ENCODE peak calls at places on chromosomes 16 and 17, in ten cellular contexts. One of them, this sample, is unnamed.

GRCh38 chr17:38453951-38454421 is 25.7 kb downstream of the ARHGAP23 start:
- DNase-seq in AG10803: peak; percentile 59
- DNase-seq in A673: peak; percentile 32
- DNase-seq in upper lobe of right lung: no peak
- DNase-seq in IMR-90: peak; percentile 38
- DNase-seq in OCI-LY7: no peak
- DNase-seq in AG04449: no peak
- DNase-seq in ascending aorta: no peak
- DNase-seq in colonic mucosa: no peak
- DNase-seq in fibroblast of pulmonary artery: peak; percentile 58
- DNase-seq in this sample: no peak

GRCh38 chr17:82492647-82493516 is 26.6 kb upstream of the FOXK2 start:
- DNase-seq in AG04449: no peak
- DNase-seq in IMR-90: peak; percentile 76
- DNase-seq in A673: no peak
- DNase-seq in colonic mucosa: no peak
- DNase-seq in OCI-LY7: no peak
- DNase-seq in ascending aorta: no peak
- DNase-seq in AG10803: peak; percentile 70
- DNase-seq in fibroblast of pulmonary artery: peak; percentile 34
- DNase-seq in upper lobe of right lung: no peak
- DNase-seq in this sample: peak; percentile 44

GRCh38 chr16:88349903-88350900 is 32.6 kb upstream of the ZNF469 start:
- DNase-seq in colonic mucosa: no peak
- DNase-seq in AG04449: no peak
- DNase-seq in ascending aorta: no peak
- DNase-seq in fibroblast of pulmonary artery: no peak
- DNase-seq in IMR-90: no peak
- DNase-seq in AG10803: no peak
- DNase-seq in A673: no peak
- DNase-seq in OCI-LY7: no peak
- DNase-seq in upper lobe of right lung: no peak
- DNase-seq in this sample: no peak

GRCh38 chr16:86121611-86122010 is 222.6 kb downstream of the IRF8 start:
- DNase-seq in fibroblast of pulmonary artery: no peak
- DNase-seq in ascending aorta: no peak
- DNase-seq in colonic mucosa: no peak
- DNase-seq in upper lobe of right lung: no peak
- DNase-seq in AG10803: no peak
- DNase-seq in IMR-90: no peak
- DNase-seq in OCI-LY7: no peak
- DNase-seq in A673: no peak
- DNase-seq in AG04449: no peak
- DNase-seq in this sample: no peak

GRCh38 chr17:45227101-45227591 is 5.5 kb downstream of the FMNL1 start:
- DNase-seq in AG10803: peak; percentile 17
- DNase-seq in AG04449: no peak
- DNase-seq in colonic mucosa: peak; percentile 40
- DNase-seq in IMR-90: no peak
- DNase-seq in OCI-LY7: peak; percentile 82
- DNase-seq in upper lobe of right lung: no peak
- DNase-seq in A673: no peak
- DNase-seq in fibroblast of pulmonary artery: no peak
- DNase-seq in ascending aorta: no peak
- DNase-seq in this sample: peak; percentile 27

GRCh38 chr17:82943339-82943738 is 103.5 kb upstream of the ZNF750 start:
- DNase-seq in OCI-LY7: no peak
- DNase-seq in AG10803: no peak
- DNase-seq in upper lobe of right lung: peak; percentile 40
- DNase-seq in A673: no peak
- DNase-seq in IMR-90: no peak
- DNase-seq in ascending aorta: no peak
- DNase-seq in fibroblast of pulmonary artery: no peak
- DNase-seq in AG04449: no peak
- DNase-seq in colonic mucosa: no peak
- DNase-seq in this sample: no peak

GRCh38 chr16:15055141-15056053 is 477 bp downstream of the NTAN1 start:
- DNase-seq in upper lobe of right lung: no peak
- DNase-seq in AG10803: peak; percentile 34
- DNase-seq in fibroblast of pulmonary artery: peak; percentile 39
- DNase-seq in AG04449: no peak
- DNase-seq in colonic mucosa: peak; percentile 60
- DNase-seq in IMR-90: peak; percentile 23
- DNase-seq in OCI-LY7: peak; percentile 86
- DNase-seq in ascending aorta: no peak
- DNase-seq in A673: no peak
- DNase-seq in this sample: peak; percentile 42

GRCh38 chr17:63222655-63223054 is 223.5 kb downstream of the CYB561 start:
- DNase-seq in AG10803: peak; percentile 3
- DNase-seq in ascending aorta: no peak
- DNase-seq in fibroblast of pulmonary artery: peak; percentile 25
- DNase-seq in colonic mucosa: no peak
- DNase-seq in A673: peak; percentile 7
- DNase-seq in IMR-90: peak; percentile 33
- DNase-seq in AG04449: no peak
- DNase-seq in OCI-LY7: no peak
- DNase-seq in upper lobe of right lung: no peak
- DNase-seq in this sample: peak; percentile 23

GRCh38 chr16:52816993-52817392 is 235.7 kb downstream of the CHD9NB start:
- DNase-seq in IMR-90: no peak
- DNase-seq in OCI-LY7: no peak
- DNase-seq in AG04449: no peak
- DNase-seq in A673: no peak
- DNase-seq in fibroblast of pulmonary artery: no peak
- DNase-seq in colonic mucosa: no peak
- DNase-seq in ascending aorta: no peak
- DNase-seq in AG10803: no peak
- DNase-seq in upper lobe of right lung: no peak
- DNase-seq in this sample: no peak

GRCh38 chr16:85928411-85928820 is 29.5 kb downstream of the IRF8 start:
- DNase-seq in AG04449: no peak
- DNase-seq in A673: no peak
- DNase-seq in fibroblast of pulmonary artery: peak; percentile 56
- DNase-seq in OCI-LY7: no peak
- DNase-seq in ascending aorta: peak; percentile 41
- DNase-seq in IMR-90: peak; percentile 10
- DNase-seq in colonic mucosa: no peak
- DNase-seq in upper lobe of right lung: no peak
- DNase-seq in AG10803: peak; percentile 52
- DNase-seq in this sample: peak; percentile 50

GRCh38 chr17:16363749-16364536 is 10.7 kb upstream of the CENPV start:
- DNase-seq in ascending aorta: no peak
- DNase-seq in fibroblast of pulmonary artery: peak; percentile 81
- DNase-seq in A673: peak; percentile 83
- DNase-seq in IMR-90: peak; percentile 69
- DNase-seq in AG04449: no peak
- DNase-seq in OCI-LY7: peak; percentile 87
- DNase-seq in colonic mucosa: peak; percentile 85
- DNase-seq in AG10803: peak; percentile 64
- DNase-seq in upper lobe of right lung: peak; percentile 74
- DNase-seq in this sample: peak; percentile 81

GRCh38 chr16:48536600-48537200 is 73.3 kb downstream of the N4BP1 start:
- DNase-seq in OCI-LY7: no peak
- DNase-seq in AG04449: no peak
- DNase-seq in IMR-90: no peak
- DNase-seq in ascending aorta: no peak
- DNase-seq in A673: no peak
- DNase-seq in fibroblast of pulmonary artery: peak; percentile 40
- DNase-seq in AG10803: peak; percentile 45
- DNase-seq in upper lobe of right lung: no peak
- DNase-seq in colonic mucosa: no peak
- DNase-seq in this sample: peak; percentile 47

GRCh38 chr16:48535831-48536599 is 74.0 kb downstream of the N4BP1 start:
- DNase-seq in AG04449: peak; percentile 41
- DNase-seq in upper lobe of right lung: peak; percentile 76
- DNase-seq in colonic mucosa: peak; percentile 53
- DNase-seq in AG10803: peak; percentile 91
- DNase-seq in fibroblast of pulmonary artery: peak; percentile 74
- DNase-seq in IMR-90: peak; percentile 31
- DNase-seq in A673: no peak
- DNase-seq in ascending aorta: no peak
- DNase-seq in OCI-LY7: no peak
- DNase-seq in this sample: peak; percentile 87

GRCh38 chr16:48535369-48535787 is 74.6 kb downstream of the N4BP1 start:
- DNase-seq in fibroblast of pulmonary artery: no peak
- DNase-seq in AG04449: no peak
- DNase-seq in ascending aorta: no peak
- DNase-seq in OCI-LY7: no peak
- DNase-seq in upper lobe of right lung: no peak
- DNase-seq in AG10803: no peak
- DNase-seq in A673: no peak
- DNase-seq in IMR-90: no peak
- DNase-seq in colonic mucosa: no peak
- DNase-seq in this sample: no peak

GRCh38 chr16:48533931-48534330 is 76.0 kb downstream of the N4BP1 start:
- DNase-seq in AG10803: no peak
- DNase-seq in fibroblast of pulmonary artery: no peak
- DNase-seq in upper lobe of right lung: no peak
- DNase-seq in colonic mucosa: no peak
- DNase-seq in AG04449: no peak
- DNase-seq in A673: no peak
- DNase-seq in OCI-LY7: no peak
- DNase-seq in IMR-90: no peak
- DNase-seq in ascending aorta: no peak
- DNase-seq in this sample: no peak

GRCh38 chr16:48534601-48535340 is 75.2 kb downstream of the N4BP1 start:
- DNase-seq in AG04449: no peak
- DNase-seq in fibroblast of pulmonary artery: no peak
- DNase-seq in colonic mucosa: no peak
- DNase-seq in ascending aorta: no peak
- DNase-seq in A673: no peak
- DNase-seq in upper lobe of right lung: no peak
- DNase-seq in AG10803: no peak
- DNase-seq in IMR-90: no peak
- DNase-seq in OCI-LY7: no peak
- DNase-seq in this sample: no peak
- TF ChIP-seq CTCF in AG04449: no peak
- TF ChIP-seq CTCF in fibroblast of pulmonary artery: no peak
- TF ChIP-seq CTCF in colonic mucosa: no peak
- TF ChIP-seq CTCF in ascending aorta: no peak
- TF ChIP-seq CTCF in A673: no peak
- TF ChIP-seq CTCF in upper lobe of right lung: no peak
- TF ChIP-seq CTCF in AG10803: no peak
- TF ChIP-seq CTCF in IMR-90: no peak
- TF ChIP-seq CTCF in OCI-LY7: no peak
- TF ChIP-seq CTCF in this sample: peak; percentile 15

DNA sequence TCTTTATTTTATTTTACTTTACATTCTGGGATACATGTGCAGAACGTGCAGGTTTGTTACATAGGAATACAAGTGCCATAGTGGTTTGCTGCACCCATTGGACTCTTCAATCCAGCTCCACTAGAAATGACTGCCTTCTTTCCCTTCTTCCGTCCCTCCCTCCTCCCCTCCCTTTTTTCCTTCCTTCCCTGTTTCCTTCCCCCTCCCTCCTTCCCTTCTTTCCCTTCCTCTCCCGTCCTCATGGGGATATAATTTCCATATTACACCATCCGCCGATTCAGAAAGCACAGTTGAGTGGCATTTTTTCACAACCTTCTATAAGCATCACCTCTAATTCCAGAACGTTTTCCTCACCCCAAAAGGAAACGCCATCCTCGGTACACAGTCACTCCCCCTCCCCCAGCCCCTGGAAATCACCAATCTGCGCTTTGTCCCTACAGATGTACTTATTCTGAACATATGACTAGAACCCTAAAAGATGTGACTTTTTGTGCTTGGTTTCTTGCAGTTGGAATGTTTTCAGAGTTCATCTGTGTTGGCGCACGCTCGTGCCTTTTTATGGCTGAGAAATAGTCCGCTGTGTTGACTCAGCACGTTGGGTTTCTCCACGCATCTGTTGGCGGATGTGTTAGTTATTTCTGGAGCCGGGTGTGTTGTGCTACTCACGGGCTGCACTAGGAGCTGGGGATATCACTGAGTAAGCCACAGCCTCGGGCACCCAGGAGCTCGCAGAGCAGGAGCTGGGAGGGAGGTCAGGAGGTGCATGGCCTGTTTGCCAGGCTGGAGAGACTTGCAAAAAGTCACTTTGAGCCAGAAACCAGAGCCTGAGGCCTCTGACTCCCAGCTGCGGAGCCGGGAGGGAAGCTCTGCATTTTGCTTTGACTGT is 336.4 kb downstream of the SEC14L1 start:
- DNase-seq in OCI-LY7: peak; percentile 70
- DNase-seq in fibroblast of pulmonary artery: peak; percentile 94
- DNase-seq in AG04449: peak; percentile 95
- DNase-seq in upper lobe of right lung: no peak
- DNase-seq in IMR-90: peak; percentile 98
- DNase-seq in A673: peak; percentile 43
- DNase-seq in AG10803: peak; percentile 99
- DNase-seq in colonic mucosa: peak; percentile 45
- DNase-seq in ascending aorta: peak; percentile 73
- DNase-seq in this sample: peak; percentile 97
- H3K4me3 ChIP-seq in OCI-LY7: peak overlapping the region; percentile 13
- H3K4me3 ChIP-seq in fibroblast of pulmonary artery: no peak overlapping the region
- H3K4me3 ChIP-seq in AG04449: peak overlapping the region; percentile 25
- H3K4me3 ChIP-seq in upper lobe of right lung: no peak overlapping the region
- H3K4me3 ChIP-seq in IMR-90: no peak overlapping the region
- H3K4me3 ChIP-seq in A673: no peak overlapping the region
- H3K4me3 ChIP-seq in AG10803: peak overlapping the region; percentile 18
- H3K4me3 ChIP-seq in colonic mucosa: no peak overlapping the region
- H3K4me3 ChIP-seq in ascending aorta: peak overlapping the region; percentile 14
- H3K4me3 ChIP-seq in this sample: no peak overlapping the region

DNA sequence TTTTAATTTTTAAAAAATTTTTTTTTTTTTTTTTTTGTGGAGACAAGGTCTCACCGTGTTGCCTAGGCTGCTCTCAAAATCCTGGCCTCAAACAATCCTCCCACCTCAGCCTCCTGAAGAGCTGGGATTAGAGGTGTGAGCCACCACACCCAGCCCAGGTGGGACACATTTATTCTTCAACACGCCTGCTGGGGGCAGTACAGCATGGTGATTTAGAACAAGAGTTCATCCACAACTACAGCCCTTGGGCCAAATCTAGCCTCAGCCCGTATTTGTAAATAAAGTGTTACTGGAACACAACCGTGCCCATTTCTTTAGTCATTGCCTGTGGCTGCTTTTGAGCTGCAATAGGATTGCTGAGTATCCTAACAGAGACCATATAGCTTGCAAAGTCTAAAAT is 92.8 kb downstream of the KATNIP start:
- DNase-seq in AG04449: no peak
- DNase-seq in upper lobe of right lung: no peak
- DNase-seq in fibroblast of pulmonary artery: peak; percentile 47
- DNase-seq in AG10803: peak; percentile 12
- DNase-seq in ascending aorta: no peak
- DNase-seq in OCI-LY7: peak; percentile 23
- DNase-seq in IMR-90: peak; percentile 21
- DNase-seq in A673: peak; percentile 18
- DNase-seq in colonic mucosa: no peak
- DNase-seq in this sample: peak; percentile 61
- TF ChIP-seq CTCF in AG04449: no peak
- TF ChIP-seq CTCF in upper lobe of right lung: no peak
- TF ChIP-seq CTCF in fibroblast of pulmonary artery: peak; percentile 23
- TF ChIP-seq CTCF in AG10803: peak; percentile 10
- TF ChIP-seq CTCF in ascending aorta: peak; percentile 27
- TF ChIP-seq CTCF in OCI-LY7: peak; percentile 66
- TF ChIP-seq CTCF in IMR-90: peak; percentile 32
- TF ChIP-seq CTCF in A673: peak; percentile 40
- TF ChIP-seq CTCF in colonic mucosa: no peak
- TF ChIP-seq CTCF in this sample: peak; percentile 59

DNA sequence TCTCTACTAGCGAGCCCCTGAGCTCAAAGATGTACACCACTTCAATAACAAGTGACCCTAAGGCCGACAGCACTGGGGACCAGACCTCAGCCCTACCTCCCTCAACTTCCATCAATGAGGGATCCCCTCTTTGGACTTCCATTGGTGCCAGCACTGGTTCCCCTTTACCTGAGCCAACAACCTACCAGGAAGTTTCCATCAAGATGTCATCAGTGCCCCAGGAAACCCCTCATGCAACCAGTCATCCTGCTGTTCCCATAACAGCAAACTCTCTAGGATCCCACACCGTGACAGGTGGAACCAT is 734 bp downstream of the SPN start:
- DNase-seq in OCI-LY7: no peak
- DNase-seq in fibroblast of pulmonary artery: no peak
- DNase-seq in ascending aorta: no peak
- DNase-seq in AG10803: no peak
- DNase-seq in IMR-90: no peak
- DNase-seq in upper lobe of right lung: no peak
- DNase-seq in A673: no peak
- DNase-seq in AG04449: no peak
- DNase-seq in colonic mucosa: no peak
- DNase-seq in this sample: no peak
- H3K4me3 ChIP-seq in OCI-LY7: peak overlapping the region; percentile 78
- H3K4me3 ChIP-seq in fibroblast of pulmonary artery: no peak overlapping the region
- H3K4me3 ChIP-seq in ascending aorta: peak overlapping the region; percentile 27
- H3K4me3 ChIP-seq in AG10803: no peak overlapping the region
- H3K4me3 ChIP-seq in IMR-90: no peak overlapping the region
- H3K4me3 ChIP-seq in upper lobe of right lung: peak overlapping the region; percentile 51
- H3K4me3 ChIP-seq in A673: no peak overlapping the region
- H3K4me3 ChIP-seq in AG04449: no peak overlapping the region
- H3K4me3 ChIP-seq in colonic mucosa: peak overlapping the region; percentile 29
- H3K4me3 ChIP-seq in this sample: no peak overlapping the region

This sample was measured in choroid plexus epithelial cell.